ENCODE peak calls at places on chromosome 17, in five cellular contexts. G, E, P, S and O are unnamed samples.

GRCh38 chr17:520447-521167 is 168.0 kb upstream of the RPH3AL start:
- DNase-seq in G (no peak), E (no peak), P (no peak), S (no peak), O (no peak)

GRCh38 chr17:45325810-45326209 is 9.0 kb upstream of the MAP3K14 start:
- DNase-seq in G (no peak), E (no peak), P (no peak), S (peak), O (no peak)

GRCh38 chr17:7307686-7308624 is 527 bp downstream of the EIF5A start:
- DNase-seq in G (peak), E (peak), P (peak), S (peak), O (no peak)

GRCh38 chr17:4319221-4319620 is 47.3 kb downstream of the UBE2G1 start:
- DNase-seq in G (no peak), E (no peak), P (no peak), S (no peak), O (no peak)

GRCh38 chr17:61366715-61367413 is 32.8 kb upstream of the TBX2 start:
- DNase-seq in G (no peak), E (no peak), P (peak), S (no peak), O (no peak)

GRCh38 chr17:56795510-56795909 is 38.2 kb downstream of the C17orf67 start:
- DNase-seq in G (no peak), E (no peak), P (no peak), S (no peak), O (no peak)

GRCh38 chr17:67054011-67054591 is 9.7 kb downstream of the CACNG1 start:
- DNase-seq in G (no peak), E (no peak), P (no peak), S (peak), O (no peak)

GRCh38 chr17:61574542-61575351 is 16.3 kb downstream of the NACA2 start:
- DNase-seq in G (peak), E (no peak), P (peak), S (peak), O (no peak)

GRCh38 chr17:61230972-61231820 is 168.4 kb upstream of the TBX2 start:
- DNase-seq in G (no peak), E (no peak), P (no peak), S (no peak), O (no peak)

GRCh38 chr17:80673152-80673920 is 128.7 kb downstream of the RPTOR start:
- DNase-seq in G (no peak), E (no peak), P (no peak), S (no peak), O (no peak)

GRCh38 chr17:18041776-18042175 is 2.6 kb downstream of the GID4 start:
- DNase-seq in G (no peak), E (no peak), P (no peak), S (no peak), O (no peak)

GRCh38 chr17:59547131-59547915 is 18.1 kb upstream of the DHX40 start:
- DNase-seq in G (no peak), E (no peak), P (no peak), S (no peak), O (no peak)

GRCh38 chr17:15483416-15483815 is 16.0 kb upstream of the CDRT4 start:
- DNase-seq in G (no peak), E (no peak), P (no peak), S (no peak), O (no peak)

GRCh38 chr17:77893144-77894044 is 65.1 kb upstream of the TNRC6C start:
- DNase-seq in G (no peak), E (no peak), P (no peak), S (no peak), O (no peak)

GRCh38 chr17:43171761-43172487 is 910 bp downstream of the NBR1 start:
- DNase-seq in G (peak), E (no peak), P (peak), S (peak), O (peak)

GRCh38 chr17:17663160-17664072 is 17.8 kb upstream of the RAI1 start:
- DNase-seq in G (peak), E (peak), P (peak), S (peak), O (peak)

GRCh38 chr17:28758411-28759121 is 14.8 kb downstream of the TRAF4 start:
- DNase-seq in G (no peak), E (no peak), P (no peak), S (no peak), O (no peak)

GRCh38 chr17:14351493-14351892 is 50.6 kb downstream of the HS3ST3B1 start:
- DNase-seq in G (no peak), E (no peak), P (no peak), S (no peak), O (no peak)

GRCh38 chr17:8453326-8453725 is 17.6 kb downstream of the NDEL1 start:
- DNase-seq in G (no peak), E (no peak), P (no peak), S (no peak), O (no peak)

GRCh38 chr17:72422505-72423285 is 301.9 kb downstream of the SOX9 start:
- DNase-seq in G (no peak), E (peak), P (peak), S (peak), O (peak)

GRCh38 chr17:72423286-72423589 is 302.4 kb downstream of the SOX9 start:
- DNase-seq in G (no peak), E (no peak), P (no peak), S (no peak), O (no peak)

GRCh38 chr17:72420775-72421127 is 299.9 kb downstream of the SOX9 start:
- DNase-seq in G (no peak), E (no peak), P (no peak), S (no peak), O (no peak)

GRCh38 chr17:72421128-72422092 is 300.6 kb downstream of the SOX9 start:
- DNase-seq in G (no peak), E (peak), P (no peak), S (peak), O (peak)

DNA sequence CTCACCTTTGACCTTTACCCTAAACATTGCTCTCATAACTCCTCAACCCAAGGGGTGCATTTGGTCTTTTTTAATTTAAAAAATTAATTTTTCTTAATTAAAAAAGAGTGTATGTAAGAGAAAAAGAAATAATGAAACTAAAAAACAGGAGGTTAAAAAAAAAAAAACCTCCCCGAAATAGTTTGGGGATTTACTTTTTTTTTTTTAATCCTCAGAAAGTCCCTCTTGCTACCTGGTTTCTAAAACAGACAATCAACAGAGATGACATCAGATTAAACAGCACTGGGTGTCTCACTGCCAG is 301.3 kb downstream of the SOX9 start:
- DNase-seq in G (no peak), E (no peak), P (no peak), S (no peak), O (no peak)
- H3K4me3 ChIP-seq in G (no peak), E (no peak), P (no peak), S (no peak), O (peak)

DNA sequence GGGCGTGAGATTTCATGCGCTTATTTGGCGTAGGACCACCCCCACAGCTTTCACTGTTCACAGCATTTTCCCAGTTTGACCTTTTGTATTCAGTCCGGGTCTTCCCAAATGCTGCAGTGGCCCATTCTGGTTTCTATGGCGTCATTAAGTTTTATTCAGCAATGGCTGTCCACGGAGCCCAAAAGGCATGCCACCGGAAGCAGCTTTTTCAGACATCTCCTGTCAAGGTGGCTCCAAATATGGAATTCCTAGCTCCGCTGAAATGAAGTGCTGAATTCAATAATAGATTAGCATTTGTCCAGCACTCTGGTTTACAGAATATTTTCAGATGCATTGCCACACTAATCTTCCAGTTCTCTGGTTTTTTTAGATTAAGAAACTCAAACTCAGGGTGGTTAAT is 90.6 kb upstream of the FBXO47 start:
- DNase-seq in G (no peak), E (no peak), P (no peak), S (no peak), O (no peak)
- H3K4me3 ChIP-seq in G (peak), E (no peak), P (peak), S (no peak), O (no peak)

GRCh38 chr17:65023791-65024190 is 32.7 kb downstream of the GNA13 start:
- DNase-seq in G (no peak), E (no peak), P (no peak), S (no peak), O (no peak)
- H3K4me3 ChIP-seq in G (no peak), E (no peak), P (no peak), S (no peak), O (peak)

DNA sequence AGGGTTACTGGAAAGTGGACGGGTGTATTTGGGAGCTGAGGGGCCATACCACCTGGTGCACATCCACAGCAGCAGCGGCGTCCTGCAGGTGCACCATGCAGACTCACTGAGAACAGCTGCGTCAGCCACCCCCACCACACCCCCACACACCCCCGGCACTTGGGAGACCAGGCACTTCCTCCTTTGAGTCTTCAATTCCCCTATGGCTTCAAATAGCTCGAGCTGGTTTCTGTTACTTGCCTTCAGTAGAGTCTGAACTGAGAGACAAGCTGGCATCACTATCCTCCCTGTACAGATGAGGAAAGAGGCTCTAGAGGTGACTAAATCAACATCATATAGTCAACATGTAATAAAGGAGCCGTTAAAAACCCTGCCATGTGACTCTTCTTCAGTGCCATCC is 15.4 kb downstream of the CUEDC1 start:
- DNase-seq in G (no peak), E (peak), P (no peak), S (no peak), O (no peak)
- H3K4me3 ChIP-seq in G (no peak), E (no peak), P (no peak), S (no peak), O (no peak)

DNA sequence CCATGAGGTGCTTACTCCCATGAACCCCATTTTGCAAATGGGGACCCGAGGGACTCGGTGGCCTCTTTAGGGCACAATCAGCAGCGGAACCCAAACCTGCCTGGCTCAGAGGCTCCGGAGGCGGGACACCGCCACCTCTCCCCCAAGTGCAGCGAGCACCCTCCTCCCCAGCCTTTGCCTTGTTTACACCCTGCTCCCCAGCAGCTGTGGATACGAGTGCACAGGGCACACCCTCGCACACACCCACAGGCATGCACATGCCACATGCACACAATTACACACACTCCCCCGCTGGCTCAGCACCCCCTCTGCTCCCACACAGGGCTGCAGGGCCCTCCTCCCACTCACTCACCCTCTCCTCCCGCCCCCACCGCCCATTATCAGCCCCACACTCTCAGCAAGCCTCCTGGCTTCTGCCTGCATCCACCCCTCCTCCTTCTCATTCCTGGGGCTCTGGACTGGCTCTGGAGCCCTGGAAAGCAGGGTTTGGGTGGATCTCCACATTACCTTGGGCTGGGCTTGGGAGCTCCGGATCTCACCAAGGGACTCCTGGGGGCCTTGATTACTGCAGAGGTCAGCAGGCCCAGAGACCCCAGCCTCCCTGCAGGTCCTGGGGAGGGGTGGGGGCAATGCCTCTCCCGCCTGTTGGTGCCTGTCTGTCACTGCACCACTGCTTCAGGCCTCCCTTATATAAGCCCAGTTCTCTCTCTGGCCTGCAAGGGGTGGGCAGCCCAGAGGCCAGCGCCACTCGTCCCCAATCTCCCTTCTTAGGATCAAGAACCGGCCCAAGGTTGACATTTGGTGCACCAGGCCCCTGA is 6.4 kb downstream of the PDK2 start:
- DNase-seq in G (peak), E (peak), P (peak), S (no peak), O (no peak)
- H3K4me3 ChIP-seq in G (no peak), E (peak), P (no peak), S (no peak), O (no peak)

DNA sequence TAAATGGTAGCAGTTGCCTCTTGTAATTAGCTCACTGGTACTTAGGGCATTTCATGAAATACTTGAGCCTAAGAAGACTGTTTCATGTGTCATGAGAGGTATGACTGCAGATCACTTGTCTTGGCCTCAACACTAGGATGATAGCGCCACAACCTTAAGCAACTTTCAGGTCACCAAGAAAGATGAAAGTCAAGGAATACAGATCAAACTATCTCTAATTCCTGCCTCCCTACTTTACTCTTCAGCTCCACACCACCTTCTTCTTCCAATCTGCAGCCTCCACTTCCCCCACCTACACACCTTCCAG is 28.1 kb downstream of the GNA13 start:
- DNase-seq in G (no peak), E (no peak), P (no peak), S (no peak), O (no peak)
- H3K4me3 ChIP-seq in G (no peak), E (no peak), P (no peak), S (no peak), O (no peak)